ENCODE peak calls at places on chromosomes 16 and 17, in four cellular contexts. One of them, this sample, is unnamed.

GRCh38 chr16:58931436-58931835 is 197.3 kb upstream of the GOT2 start:
- DNase-seq in H9: no peak
- DNase-seq in amniotic stem cell: no peak
- DNase-seq in HS-5: peak
- DNase-seq in this sample: no peak

GRCh38 chr16:11507991-11508390 is 78.7 kb downstream of the LITAF start:
- DNase-seq in H9: no peak
- DNase-seq in amniotic stem cell: no peak
- DNase-seq in HS-5: no peak
- DNase-seq in this sample: no peak

GRCh38 chr16:56203052-56203451 is 11.8 kb downstream of the GNAO1 start:
- DNase-seq in H9: peak
- DNase-seq in amniotic stem cell: no peak
- DNase-seq in HS-5: no peak
- DNase-seq in this sample: no peak

GRCh38 chr17:43769859-43770258 is 8.9 kb downstream of the DUSP3 start:
- DNase-seq in H9: no peak
- DNase-seq in amniotic stem cell: no peak
- DNase-seq in HS-5: no peak
- DNase-seq in this sample: no peak

GRCh38 chr17:65824901-65825300 is 263.5 kb upstream of the AXIN2 start:
- DNase-seq in H9: no peak
- DNase-seq in amniotic stem cell: no peak
- DNase-seq in HS-5: no peak
- DNase-seq in this sample: no peak

GRCh38 chr17:50213026-50214015 is 11.9 kb upstream of the COL1A1 start:
- DNase-seq in H9: peak
- DNase-seq in amniotic stem cell: no peak
- DNase-seq in HS-5: no peak
- DNase-seq in this sample: no peak

GRCh38 chr17:80071116-80071980 is 30.0 kb upstream of the GAA start:
- DNase-seq in H9: no peak
- DNase-seq in amniotic stem cell: no peak
- DNase-seq in HS-5: no peak
- DNase-seq in this sample: peak

GRCh38 chr16:57185446-57185944 is 344 bp downstream of the PSME3IP1 start:
- DNase-seq in H9: no peak
- DNase-seq in amniotic stem cell: no peak
- DNase-seq in HS-5: no peak
- DNase-seq in this sample: no peak

GRCh38 chr17:2952174-2952845 is 111.1 kb downstream of the OR1D5 start:
- DNase-seq in H9: peak
- DNase-seq in amniotic stem cell: no peak
- DNase-seq in HS-5: no peak
- DNase-seq in this sample: no peak

GRCh38 chr17:78839173-78839761 is 1.3 kb downstream of the USP36 start:
- DNase-seq in H9: no peak
- DNase-seq in amniotic stem cell: no peak
- DNase-seq in HS-5: peak
- DNase-seq in this sample: no peak

GRCh38 chr17:61411944-61412859 is 12.6 kb downstream of the TBX2 start:
- DNase-seq in H9: peak
- DNase-seq in amniotic stem cell: peak
- DNase-seq in HS-5: peak
- DNase-seq in this sample: peak

GRCh38 chr17:19546289-19547065 is 12.8 kb downstream of the SLC47A1 start:
- DNase-seq in H9: no peak
- DNase-seq in amniotic stem cell: no peak
- DNase-seq in HS-5: no peak
- DNase-seq in this sample: no peak

GRCh38 chr16:10090816-10091215 is 91.4 kb downstream of the GRIN2A start:
- DNase-seq in H9: no peak
- DNase-seq in amniotic stem cell: no peak
- DNase-seq in HS-5: peak
- DNase-seq in this sample: no peak

GRCh38 chr17:31608659-31609254 is 217.3 kb downstream of the RAB11FIP4 start:
- DNase-seq in H9: no peak
- DNase-seq in amniotic stem cell: no peak
- DNase-seq in HS-5: no peak
- DNase-seq in this sample: no peak

GRCh38 chr16:65487231-65487630 is 365.4 kb upstream of the CDH11 start:
- DNase-seq in H9: no peak
- DNase-seq in amniotic stem cell: no peak
- DNase-seq in HS-5: no peak
- DNase-seq in this sample: no peak

GRCh38 chr16:5580320-5580719 is 482.7 kb upstream of the EEF2KMT start:
- DNase-seq in H9: no peak
- DNase-seq in amniotic stem cell: no peak
- DNase-seq in HS-5: no peak
- DNase-seq in this sample: no peak

GRCh38 chr17:19723967-19724366 is 7.6 kb upstream of the SLC47A2 start:
- DNase-seq in H9: no peak
- DNase-seq in amniotic stem cell: no peak
- DNase-seq in HS-5: no peak
- DNase-seq in this sample: no peak

GRCh38 chr17:20010099-20010863 is 1.1 kb downstream of the SPECC1 start:
- DNase-seq in H9: peak
- DNase-seq in amniotic stem cell: peak
- DNase-seq in HS-5: peak
- DNase-seq in this sample: peak

GRCh38 chr16:10693889-10694288 is 841 bp downstream of the TEKT5 start:
- DNase-seq in H9: no peak
- DNase-seq in amniotic stem cell: no peak
- DNase-seq in HS-5: no peak
- DNase-seq in this sample: no peak

GRCh38 chr17:81113158-81113724 is 52.1 kb upstream of the PVALEF start:
- DNase-seq in H9: no peak
- DNase-seq in amniotic stem cell: no peak
- DNase-seq in HS-5: no peak
- DNase-seq in this sample: no peak

GRCh38 chr17:16593356-16594102 is 24.5 kb upstream of the ZNF287 start:
- DNase-seq in H9: no peak
- DNase-seq in amniotic stem cell: no peak
- DNase-seq in HS-5: no peak
- DNase-seq in this sample: peak

GRCh38 chr16:74448990-74449389 is 27.7 kb upstream of the CLEC18B start:
- DNase-seq in H9: no peak
- DNase-seq in amniotic stem cell: no peak
- DNase-seq in HS-5: peak
- DNase-seq in this sample: peak